ENCODE peak calls at places on chromosomes 7 and 10, in seven cellular contexts. Q is spleen, M is HepG2, U is stomach, C is transverse colon, S is right lobe of liver, R is suprapubic skin. B is an unnamed sample.

GRCh38 chr10:938954-939678 is 7.6 kb upstream of the LARP4B start:
- DNase-seq in Q (no peak), M (no peak), U (no peak), C (no peak), S (no peak), R (peak; percentile 38), B (no peak)

GRCh38 chr7:70387197-70387596 is 744.7 kb upstream of the GALNT17 start:
- DNase-seq in Q (no peak), M (no peak), U (no peak), C (no peak), S (no peak), R (no peak), B (no peak)

GRCh38 chr10:71536332-71536731 is 139.6 kb downstream of the CDH23 start:
- DNase-seq in Q (no peak), M (no peak), U (no peak), C (no peak), S (no peak), R (no peak), B (no peak)

GRCh38 chr10:61923210-61924024 is 21.9 kb downstream of the ARID5B start:
- DNase-seq in Q (no peak), M (peak; percentile 16), U (peak; percentile 38), C (no peak), S (no peak), R (no peak), B (no peak)

GRCh38 chr7:70700055-70700934 is 431.6 kb upstream of the GALNT17 start:
- DNase-seq in Q (no peak), M (no peak), U (no peak), C (no peak), S (no peak), R (no peak), B (no peak)

GRCh38 chr10:111116211-111116610 is 39.4 kb downstream of the ADRA2A start:
- DNase-seq in Q (no peak), M (no peak), U (no peak), C (no peak), S (no peak), R (no peak), B (no peak)

GRCh38 chr10:60967854-60968484 is 24.0 kb upstream of the RHOBTB1 start:
- DNase-seq in Q (no peak), M (no peak), U (no peak), C (no peak), S (no peak), R (no peak), B (no peak)

GRCh38 chr7:28395806-28396205 is 16.5 kb upstream of the CREB5 start:
- DNase-seq in Q (no peak), M (no peak), U (no peak), C (no peak), S (no peak), R (no peak), B (no peak)

GRCh38 chr7:76166404-76167255 is 35.1 kb upstream of the SRRM3 start:
- DNase-seq in Q (peak; percentile 96), M (peak; percentile 91), U (peak; percentile 99), C (peak; percentile 98), S (peak; percentile 99), R (peak; percentile 98), B (peak; percentile 98)
- TF ChIP-seq POLR2A in Q (no peak), M (peak; percentile 85), U (no peak), C (peak; percentile 83), S (peak; percentile 94), R (no peak), B (peak; percentile 92)

GRCh38 chr10:99732033-99732912 is at the start of the genes COX15 and CUTC:
- DNase-seq in Q (peak; percentile 99), M (peak; percentile 94), U (peak; percentile 97), C (peak; percentile 98), S (peak; percentile 98), R (peak; percentile 99), B (peak; percentile 97)
- TF ChIP-seq POLR2A in Q (no peak), M (peak; percentile 88), U (no peak), C (peak; percentile 79), S (peak; percentile 77), R (no peak), B (peak; percentile 65)

GRCh38 chr10:121098231-121098630 is 247.1 kb downstream of the WDR11 start:
- DNase-seq in Q (no peak), M (no peak), U (no peak), C (no peak), S (no peak), R (no peak), B (no peak)

GRCh38 chr10:121096617-121097431 is 245.7 kb downstream of the WDR11 start:
- DNase-seq in Q (no peak), M (peak; percentile 24), U (peak; percentile 33), C (peak; percentile 22), S (no peak), R (no peak), B (no peak)

GRCh38 chr10:121104476-121105111 is 253.4 kb downstream of the WDR11 start:
- DNase-seq in Q (no peak), M (no peak), U (no peak), C (peak; percentile 59), S (no peak), R (no peak), B (no peak)

DNA sequence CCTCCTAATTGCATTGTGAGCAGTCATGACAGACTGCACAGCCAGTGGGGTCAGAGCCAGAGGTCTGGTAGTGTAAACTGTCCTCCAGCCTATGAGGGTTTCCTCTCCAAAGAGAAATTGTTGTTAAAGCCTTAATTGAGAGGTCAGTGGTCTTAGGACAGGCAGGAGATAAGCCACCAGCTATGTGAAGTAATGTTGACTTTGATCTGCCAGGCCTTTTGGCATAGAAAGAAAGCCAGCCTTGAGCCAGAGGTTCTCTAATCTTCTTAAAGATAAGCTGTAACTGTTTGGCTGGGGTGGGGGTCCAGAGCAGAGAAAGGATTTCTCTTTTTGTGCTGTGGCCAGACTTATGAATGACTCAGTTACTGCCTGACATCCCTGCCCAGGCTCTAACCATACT is 248.4 kb downstream of the WDR11 start:
- DNase-seq in Q (no peak), M (peak; percentile 53), U (no peak), C (no peak), S (no peak), R (no peak), B (no peak)
- TF ChIP-seq POLR2A in Q (no peak), M (no peak), U (no peak), C (no peak), S (no peak), R (no peak), B (no peak)

GRCh38 chr7:107838024-107838423 is 35.0 kb upstream of the SLC26A3 start:
- DNase-seq in Q (no peak), M (no peak), U (no peak), C (no peak), S (no peak), R (no peak), B (no peak)

GRCh38 chr7:107837145-107837512 is 34.1 kb upstream of the SLC26A3 start:
- DNase-seq in Q (no peak), M (no peak), U (no peak), C (no peak), S (no peak), R (no peak), B (no peak)

GRCh38 chr7:107838816-107839584 is 36.0 kb upstream of the SLC26A3 start:
- DNase-seq in Q (no peak), M (no peak), U (no peak), C (no peak), S (no peak), R (no peak), B (no peak)

GRCh38 chr7:107834401-107834800 is 31.4 kb upstream of the SLC26A3 start:
- DNase-seq in Q (no peak), M (no peak), U (no peak), C (no peak), S (no peak), R (no peak), B (no peak)

GRCh38 chr7:107836237-107837144 is 33.5 kb upstream of the SLC26A3 start:
- DNase-seq in Q (no peak), M (no peak), U (no peak), C (no peak), S (no peak), R (no peak), B (no peak)
- TF ChIP-seq POLR2A in Q (no peak), M (no peak), U (no peak), C (no peak), S (no peak), R (no peak), B (no peak)

DNA sequence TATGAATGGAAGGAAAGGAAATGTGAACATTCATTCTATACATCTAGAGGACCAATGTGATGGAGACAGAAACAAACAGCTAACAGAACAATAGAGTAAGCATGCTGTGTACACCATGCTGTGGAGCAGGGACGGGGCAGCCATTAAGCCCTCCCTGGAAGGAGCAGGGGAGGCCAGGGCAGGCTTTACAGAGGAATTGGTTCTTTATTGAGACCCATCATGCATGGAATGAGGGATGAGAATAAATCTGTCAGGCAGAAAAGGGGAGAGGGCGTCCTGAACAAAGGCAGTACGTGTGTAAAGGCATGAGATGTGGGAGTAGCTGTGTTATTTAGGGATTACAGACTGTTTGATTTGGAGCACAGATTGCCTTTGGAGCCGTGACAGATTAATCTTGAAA is 35.2 kb downstream of the STK17A start:
- DNase-seq in Q (no peak), M (no peak), U (no peak), C (no peak), S (no peak), R (no peak), B (no peak)
- TF ChIP-seq POLR2A in Q (no peak), M (no peak), U (no peak), C (no peak), S (no peak), R (no peak), B (no peak)

GRCh38 chr7:148932-149855 is 43.2 kb upstream of the FAM20C start:
- DNase-seq in Q (peak; percentile 99), M (peak; percentile 51), U (peak; percentile 98), C (peak; percentile 97), S (peak; percentile 98), R (peak; percentile 98), B (peak; percentile 99)
- TF ChIP-seq POLR2A in Q (peak; percentile 73), M (peak; percentile 39), U (no peak), C (peak; percentile 81), S (peak; percentile 89), R (no peak), B (peak; percentile 95)

B was measured in A549.